ENCODE peak calls at places on chromosome 10, in ten cellular contexts. T, N, K, R, V, A, H, B, X and J are unnamed samples. For H3K9me3, the result is how much of the 10 kb centered on the place peaks cover.

GRCh38 chr10:105274671-105275070 is 633.6 kb downstream of the SORCS3 start:
- DNase-seq in X (no peak), A (no peak), B (no peak), N (no peak), T (no peak), V (no peak), R (no peak), H (no peak), K (no peak), J (no peak)

GRCh38 chr10:93493162-93493561 is 3.2 kb upstream of the CEP55 start:
- DNase-seq in N (no peak), H (no peak), V (no peak), X (no peak), A (no peak), K (no peak), B (no peak), T (no peak), R (no peak), J (no peak)

GRCh38 chr10:55062349-55062748 is 261.3 kb upstream of the PCDH15 start:
- DNase-seq in X (no peak), K (no peak), V (no peak), A (no peak), H (no peak), T (no peak), R (no peak), B (no peak), N (no peak), J (no peak)

GRCh38 chr10:133474833-133475734 is 21.3 kb downstream of the SCART1 start:
- DNase-seq in N (no peak), A (no peak), K (peak), X (peak), V (no peak), R (no peak), T (peak), H (no peak), B (no peak), J (peak)

GRCh38 chr10:119360181-119360921 is 153.0 kb downstream of the GRK5 start:
- DNase-seq in X (no peak), N (no peak), B (no peak), V (no peak), H (no peak), R (peak), A (no peak), T (peak), K (no peak), J (no peak)

GRCh38 chr10:69553328-69553727 is 19.9 kb downstream of the NEUROG3 start:
- DNase-seq in N (no peak), V (no peak), B (no peak), K (no peak), R (no peak), X (no peak), T (no peak), A (no peak), H (no peak), J (no peak)

GRCh38 chr10:91672021-91672608 is 39.2 kb upstream of the PPP1R3C start:
- DNase-seq in N (no peak), T (no peak), B (no peak), H (no peak), A (peak), K (no peak), V (peak), R (no peak), X (no peak), J (no peak)

GRCh38 chr10:45375716-45376231 is 1.8 kb downstream of the ALOX5 start:
- DNase-seq in R (no peak), H (no peak), X (no peak), T (no peak), A (no peak), N (no peak), K (no peak), B (no peak), V (no peak), J (no peak)

GRCh38 chr10:24415455-24416169 is 206.7 kb downstream of the KIAA1217 start:
- DNase-seq in X (no peak), V (peak), K (peak), B (peak), R (peak), H (peak), N (peak), T (peak), A (no peak), J (no peak)

GRCh38 chr10:109037978-109038377 is 885.3 kb downstream of the XPNPEP1 start:
- DNase-seq in A (no peak), V (no peak), X (no peak), T (no peak), N (no peak), K (no peak), H (no peak), R (no peak), B (no peak), J (no peak)

GRCh38 chr10:21337171-21337792 is 188.2 kb downstream of the SKIDA1 start:
- DNase-seq in V (no peak), X (no peak), H (no peak), A (no peak), R (no peak), N (no peak), K (no peak), B (no peak), T (no peak), J (no peak)

GRCh38 chr10:4501306-4501705 is 324.7 kb upstream of the AKR1E2 start:
- DNase-seq in R (no peak), V (peak), K (no peak), T (no peak), A (no peak), B (no peak), X (no peak), H (no peak), N (no peak), J (no peak)

GRCh38 chr10:14126697-14127440 is 203.9 kb downstream of the FRMD4A start:
- DNase-seq in K (no peak), T (no peak), A (no peak), R (no peak), V (peak), H (no peak), B (no peak), X (no peak), N (no peak), J (no peak)

GRCh38 chr10:86295351-86295750 is 71.2 kb downstream of the GRID1 start:
- DNase-seq in N (peak), X (no peak), A (no peak), R (no peak), T (no peak), H (no peak), V (no peak), B (peak), K (no peak), J (no peak)

GRCh38 chr10:89553064-89553734 is 17.8 kb upstream of the SLC16A12 start:
- DNase-seq in B (no peak), N (no peak), K (no peak), X (no peak), H (no peak), A (no peak), R (no peak), V (peak), T (no peak), J (no peak)

GRCh38 chr10:105770813-105771212 is 1129.7 kb downstream of the SORCS3 start:
- DNase-seq in A (no peak), X (no peak), T (no peak), H (no peak), V (no peak), K (no peak), B (no peak), N (no peak), R (no peak), J (no peak)

GRCh38 chr10:2079603-2080078 is 342.3 kb upstream of the ADARB2 start:
- DNase-seq in B (no peak), A (no peak), T (no peak), V (no peak), H (peak), K (no peak), N (no peak), X (no peak), R (no peak), J (no peak)

GRCh38 chr10:101241840-101242707 is 12.8 kb upstream of the LBX1 start:
- DNase-seq in T (no peak), B (no peak), N (no peak), A (no peak), X (no peak), K (no peak), V (peak), R (no peak), H (no peak), J (no peak)

GRCh38 chr10:95543459-95543858 is 17.7 kb downstream of the SORBS1 start:
- DNase-seq in A (no peak), R (no peak), B (no peak), X (no peak), V (no peak), N (no peak), H (no peak), K (no peak), T (no peak), J (no peak)

GRCh38 chr10:96283756-96284155 is 12.4 kb upstream of the BLNK start:
- DNase-seq in K (no peak), B (no peak), N (no peak), H (no peak), T (no peak), R (no peak), V (no peak), X (no peak), A (no peak), J (no peak)

GRCh38 chr10:69042838-69043237 is 45.1 kb upstream of the SRGN start:
- DNase-seq in X (no peak), T (no peak), N (no peak), R (no peak), A (no peak), B (no peak), H (no peak), K (no peak), V (no peak), J (no peak)

GRCh38 chr10:127874966-127875765 is 17.6 kb downstream of the CLRN3 start:
- DNase-seq in A (no peak), B (no peak), R (no peak), H (no peak), N (no peak), V (no peak), T (no peak), X (no peak), K (no peak), J (no peak)

GRCh38 chr10:107971411-107971810 is 806.9 kb upstream of the SORCS1 start:
- DNase-seq in N (no peak), T (no peak), K (no peak), H (no peak), A (no peak), V (no peak), R (no peak), B (no peak), X (no peak), J (no peak)

GRCh38 chr10:10870523-10871241 is 147.0 kb upstream of the CELF2 start:
- DNase-seq in H (no peak), K (no peak), R (no peak), A (peak), B (no peak), T (no peak), X (no peak), V (no peak), N (no peak), J (no peak)

GRCh38 chr10:51092402-51092801 is 18.1 kb downstream of the PRKG1 start:
- DNase-seq in A (no peak), V (peak), H (peak), N (peak), X (no peak), K (no peak), R (no peak), B (peak), T (peak), J (no peak)

GRCh38 chr10:24556137-24556536 is 167.6 kb downstream of the ARHGAP21 start:
- DNase-seq in V (no peak), A (no peak), K (no peak), X (no peak), T (no peak), H (no peak), N (no peak), R (no peak), B (no peak), J (no peak)

GRCh38 chr10:43338117-43338516 is 33.3 kb upstream of the FXYD4 start:
- DNase-seq in X (no peak), T (peak), B (no peak), R (no peak), H (no peak), K (no peak), V (no peak), A (no peak), N (no peak), J (no peak)

GRCh38 chr10:93152136-93152535 is 78.4 kb downstream of the CYP26A1 start:
- DNase-seq in N (no peak), X (no peak), H (no peak), B (no peak), T (no peak), K (no peak), A (no peak), V (peak), R (no peak), J (no peak)

GRCh38 chr10:18523025-18523424 is 128.4 kb downstream of the NSUN6 start:
- DNase-seq in R (no peak), X (no peak), T (no peak), K (no peak), H (peak), V (peak), B (no peak), N (no peak), A (no peak), J (no peak)

GRCh38 chr10:119251315-119251708 is 43.9 kb downstream of the GRK5 start:
- DNase-seq in K (no peak), V (peak), N (no peak), A (no peak), T (no peak), X (no peak), H (peak), R (no peak), B (no peak), J (no peak)

GRCh38 chr10:100713859-100714565 is 31.4 kb upstream of the PAX2 start:
- DNase-seq in B (no peak), T (no peak), V (no peak), R (no peak), H (no peak), A (no peak), N (no peak), X (no peak), K (no peak), J (no peak)

GRCh38 chr10:58743466-58744115 is 230.9 kb downstream of the BICC1 start:
- DNase-seq in B (no peak), V (peak), K (no peak), N (no peak), X (no peak), T (no peak), A (peak), R (no peak), H (no peak), J (no peak)

GRCh38 chr10:103602028-103602851 is 108.7 kb downstream of the NEURL1 start:
- DNase-seq in T (no peak), B (no peak), A (no peak), N (no peak), K (no peak), H (no peak), R (no peak), X (no peak), V (no peak), J (no peak)

GRCh38 chr10:112687647-112688046 is 240.6 kb downstream of the VTI1A start:
- DNase-seq in N (no peak), R (no peak), T (no peak), X (no peak), A (no peak), K (no peak), H (no peak), B (no peak), V (peak), J (no peak)

GRCh38 chr10:129049501-129049900 is 417.5 kb upstream of the MGMT start:
- DNase-seq in N (no peak), V (no peak), X (no peak), K (no peak), H (no peak), B (no peak), T (no peak), A (no peak), R (no peak), J (no peak)

GRCh38 chr10:129047001-129047400 is 420.0 kb upstream of the MGMT start:
- DNase-seq in B (no peak), R (no peak), N (no peak), A (no peak), T (no peak), H (no peak), X (no peak), K (no peak), V (peak), J (no peak)

GRCh38 chr10:129046074-129046681 is 420.9 kb upstream of the MGMT start:
- DNase-seq in B (no peak), A (no peak), H (no peak), X (no peak), R (no peak), V (no peak), K (no peak), T (no peak), N (no peak), J (no peak)

GRCh38 chr10:129047585-129047984 is 419.5 kb upstream of the MGMT start:
- DNase-seq in X (no peak), A (no peak), K (no peak), N (no peak), V (no peak), R (no peak), T (no peak), H (no peak), B (no peak), J (no peak)

DNA sequence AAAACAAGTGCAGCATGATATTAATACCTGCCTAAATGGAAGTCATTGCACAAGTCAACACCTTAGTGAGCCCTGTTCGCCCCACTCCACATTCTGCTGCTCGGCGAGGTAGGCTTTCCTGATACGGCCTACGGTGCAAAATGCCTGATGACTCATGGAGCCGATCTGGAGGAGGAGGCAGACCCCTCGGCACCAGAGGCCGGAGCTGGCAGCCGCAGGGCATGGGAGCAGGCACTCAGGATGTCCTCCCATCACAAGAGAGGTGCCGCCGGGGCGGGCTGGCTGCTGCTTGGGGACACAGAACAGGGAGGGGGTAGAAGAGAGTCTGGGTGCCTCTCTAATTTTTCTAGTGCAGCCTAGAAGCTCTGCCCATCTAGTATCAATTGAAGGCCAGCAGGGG is 418.5 kb upstream of the MGMT start:
- DNase-seq in B (no peak), X (no peak), H (no peak), T (no peak), R (no peak), K (no peak), A (no peak), V (no peak), N (no peak), J (no peak)
- H3K9me3 ChIP-seq in B (under half), X (under half), H (under half), T (under half), R (under half), K (under half), A (under half), V (under half), N (under half), J (under half)

DNA sequence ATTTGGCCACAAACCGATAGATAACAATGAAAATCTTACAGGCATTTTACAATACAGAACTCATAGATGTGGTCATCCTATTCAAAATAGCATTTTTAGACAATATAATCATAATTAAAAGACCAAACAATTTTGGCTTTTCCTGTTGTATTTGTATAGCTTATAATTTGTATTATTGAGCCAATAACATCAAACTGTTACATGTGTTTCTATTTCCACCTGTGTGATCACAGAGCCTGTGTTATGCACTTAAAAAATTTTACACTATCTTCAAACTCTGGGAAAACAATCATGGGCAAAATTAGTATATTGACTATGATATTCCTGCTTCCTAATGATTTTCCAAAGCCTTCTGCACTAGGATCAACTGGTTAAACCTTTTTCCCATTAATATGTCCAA is 1.9 kb downstream of the RHOBTB1 start:
- DNase-seq in H (no peak), K (no peak), X (no peak), N (no peak), R (no peak), T (no peak), B (no peak), V (no peak), A (no peak), J (no peak)
- H3K9me3 ChIP-seq in H (under half), K (under half), X (under half), N (under half), R (under half), T (under half), B (under half), V (under half), A (under half), J (under half)

GRCh38 chr10:35442006-35442405 is 105.7 kb downstream of the CCNY start:
- DNase-seq in X (no peak), K (no peak), A (no peak), N (no peak), R (no peak), B (no peak), T (no peak), V (peak), H (no peak), J (no peak)
- H3K9me3 ChIP-seq in X (under half), K (under half), A (under half), N (under half), R (under half), B (under half), T (under half), V (under half), H (under half), J (under half)

DNA sequence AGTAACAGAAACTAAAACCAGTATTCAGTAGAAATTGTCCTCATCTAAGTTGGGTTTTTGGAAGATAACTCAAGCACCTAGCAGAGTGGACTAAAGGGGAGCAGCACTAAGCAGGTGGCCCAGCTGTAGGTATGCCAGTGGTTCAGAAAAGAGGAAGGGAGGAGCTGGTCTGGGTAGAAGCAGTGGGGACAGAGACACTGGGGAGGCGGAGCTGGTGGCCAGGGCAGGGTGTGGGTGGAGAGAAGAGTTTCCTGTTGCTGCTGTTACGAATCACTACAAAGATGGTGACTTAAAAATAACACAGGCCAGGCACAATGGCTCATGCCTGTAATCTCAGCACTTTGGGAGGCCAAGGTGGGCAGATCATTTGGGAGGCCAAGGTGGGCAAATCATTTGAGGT is 136.2 kb downstream of the WDR11 start:
- DNase-seq in V (no peak), T (no peak), H (no peak), B (no peak), X (no peak), R (no peak), A (no peak), K (no peak), N (peak), J (no peak)
- H3K9me3 ChIP-seq in V (under half), T (under half), H (under half), B (under half), X (under half), R (under half), A (under half), K (under half), N (under half), J (under half)

GRCh38 chr10:123530166-123530870 is 135.8 kb upstream of the GPR26 start:
- DNase-seq in V (no peak), X (no peak), A (no peak), K (no peak), N (no peak), T (no peak), R (no peak), B (no peak), H (no peak), J (no peak)

GRCh38 chr10:123538401-123539320 is 127.5 kb upstream of the GPR26 start:
- DNase-seq in T (no peak), N (no peak), H (no peak), A (no peak), R (no peak), V (no peak), X (no peak), K (no peak), B (no peak), J (no peak)

GRCh38 chr10:123537188-123537961 is 128.8 kb upstream of the GPR26 start:
- DNase-seq in B (no peak), K (no peak), R (no peak), T (no peak), X (no peak), A (no peak), V (no peak), N (no peak), H (no peak), J (no peak)

GRCh38 chr10:123535386-123535785 is 130.8 kb upstream of the GPR26 start:
- DNase-seq in H (no peak), X (no peak), B (no peak), R (no peak), V (no peak), T (no peak), K (no peak), A (no peak), N (no peak), J (no peak)

DNA sequence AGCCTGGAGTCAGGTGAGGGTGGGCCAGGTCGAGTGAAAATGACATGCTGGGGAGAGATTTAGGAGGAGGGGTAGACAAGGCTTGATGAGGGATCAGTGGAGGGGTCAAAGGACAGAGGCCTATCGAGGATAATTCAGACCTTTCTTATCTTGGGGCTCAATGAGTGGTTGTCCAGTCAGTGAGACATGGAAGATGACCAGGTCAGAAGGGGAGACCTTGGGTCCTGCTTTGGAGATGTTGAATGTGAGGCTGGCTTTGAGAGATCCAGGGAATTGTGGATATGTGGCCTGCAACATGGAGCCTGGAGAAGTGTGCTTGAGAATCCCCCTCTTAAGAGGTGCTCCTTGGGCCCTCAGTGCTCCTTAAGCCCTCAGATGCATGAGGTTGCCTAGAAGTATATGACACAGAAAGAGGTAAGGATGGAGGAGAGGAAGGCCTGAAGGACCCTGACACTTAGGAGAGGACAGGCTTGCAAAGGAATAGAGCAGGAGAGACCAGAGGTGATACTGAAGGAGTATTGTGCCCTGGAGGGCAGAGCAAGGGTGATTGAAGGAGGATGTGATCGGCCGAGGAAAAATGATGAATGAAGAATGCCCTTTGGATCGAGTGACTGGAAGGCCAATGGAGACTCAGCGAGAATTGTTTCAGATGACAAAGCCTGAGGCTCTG is 129.8 kb upstream of the GPR26 start:
- DNase-seq in H (no peak), A (no peak), R (no peak), N (no peak), T (no peak), V (no peak), X (no peak), K (no peak), B (no peak), J (no peak)
- H3K9me3 ChIP-seq in H (under half), A (under half), R (under half), N (under half), T (under half), V (under half), X (under half), K (under half), B (under half), J (under half)